ENCODE peak calls at places on chromosomes 5 and 9, in six cellular contexts. J is kidney; N is heart right ventricle; M is dorsolateral prefrontal cortex; S is CD8-positive, alpha-beta T cell; T is hepatocyte. K is an unnamed sample.

GRCh38 chr5:87120518-87121314 is 147.0 kb upstream of the RASA1 start:
- DNase-seq in J (no peak), N (no peak), M (no peak), S (peak), T (no peak), K (no peak)

GRCh38 chr9:124005372-124005771 is 6.2 kb upstream of the LHX2 start:
- DNase-seq in J (no peak), N (no peak), M (no peak), S (no peak), T (no peak), K (no peak)

GRCh38 chr5:41772785-41773442 is 97.3 kb downstream of the OXCT1 start:
- DNase-seq in J (no peak), N (no peak), M (no peak), S (no peak), T (no peak), K (no peak)

GRCh38 chr5:51382508-51382758 is 815 bp upstream of the ISL1 start:
- DNase-seq in J (no peak), N (no peak), M (no peak), S (no peak), T (no peak), K (no peak)

GRCh38 chr9:133641396-133641655 is 5.2 kb downstream of the DBH start:
- DNase-seq in J (peak), N (no peak), M (no peak), S (no peak), T (no peak), K (no peak)

GRCh38 chr5:135913713-135914626 is 18.3 kb upstream of the IL9 start:
- DNase-seq in J (no peak), N (no peak), M (no peak), S (no peak), T (no peak), K (no peak)

GRCh38 chr5:42813533-42813932 is 1.8 kb upstream of the SELENOP start:
- DNase-seq in J (peak), N (no peak), M (peak), S (no peak), T (no peak), K (no peak)

GRCh38 chr9:82593436-82593835 is 469.5 kb downstream of the RASEF start:
- DNase-seq in J (no peak), N (no peak), M (no peak), S (no peak), T (no peak), K (no peak)

GRCh38 chr5:100903036-100903887 is at the start of gene ST8SIA4:
- DNase-seq in J (peak), N (peak), M (peak), S (peak), T (peak), K (peak)

GRCh38 chr9:106423575-106423974 is 439.4 kb upstream of the ZNF462 start:
- DNase-seq in J (no peak), N (no peak), M (no peak), S (no peak), T (no peak), K (no peak)

GRCh38 chr5:52725781-52726180 is 61.9 kb upstream of the ITGA1 start:
- DNase-seq in J (peak), N (peak), M (no peak), S (no peak), T (no peak), K (no peak)

GRCh38 chr5:136020383-136021015 is 8.3 kb upstream of the TGFBI start:
- DNase-seq in J (no peak), N (no peak), M (no peak), S (no peak), T (peak), K (no peak)

GRCh38 chr5:178240772-178241171 is 8.2 kb upstream of the PHYKPL start:
- DNase-seq in J (no peak), N (no peak), M (no peak), S (no peak), T (no peak), K (no peak)
- H3K27ac ChIP-seq in J (no peak), N (peak), M (peak), S (peak), T (no peak), K (no peak)

GRCh38 chr9:95317893-95318211 is 343 bp upstream of the FANCC start:
- DNase-seq in J (no peak), N (no peak), M (no peak), S (no peak), T (no peak), K (no peak)
- H3K27ac ChIP-seq in J (peak), N (peak), M (peak), S (peak), T (peak), K (peak)

DNA sequence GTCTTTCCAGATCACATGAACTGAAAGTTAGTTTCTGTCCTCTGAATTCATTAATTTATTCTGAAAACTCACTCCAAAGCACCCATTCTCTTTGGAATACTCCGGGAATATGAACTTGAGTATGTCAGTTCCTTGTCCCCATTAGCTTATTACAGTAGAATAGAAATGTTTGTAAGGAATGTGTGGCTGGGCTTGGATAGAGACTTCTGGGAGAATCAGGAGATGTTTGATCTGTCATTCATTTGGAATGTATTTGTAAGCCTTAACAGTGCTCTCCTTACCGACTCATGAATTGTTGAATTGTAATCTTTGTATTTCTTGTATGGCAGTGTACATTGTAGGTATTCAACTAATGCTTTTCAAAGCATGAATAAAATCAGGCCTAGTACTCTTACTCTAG is 548.4 kb downstream of the LRRC70 start:
- DNase-seq in J (no peak), N (no peak), M (no peak), S (no peak), T (no peak), K (no peak)
- H3K27ac ChIP-seq in J (no peak), N (no peak), M (no peak), S (no peak), T (no peak), K (no peak)

GRCh38 chr9:91710148-91710547 is 239.9 kb downstream of the ROR2 start:
- DNase-seq in J (no peak), N (no peak), M (no peak), S (no peak), T (no peak), K (no peak)
- H3K27ac ChIP-seq in J (no peak), N (no peak), M (no peak), S (no peak), T (no peak), K (no peak)

GRCh38 chr5:111551569-111552275 is 39.4 kb upstream of the STARD4 start:
- DNase-seq in J (no peak), N (no peak), M (no peak), S (no peak), T (no peak), K (no peak)
- H3K27ac ChIP-seq in J (no peak), N (peak), M (no peak), S (no peak), T (no peak), K (no peak)

DNA sequence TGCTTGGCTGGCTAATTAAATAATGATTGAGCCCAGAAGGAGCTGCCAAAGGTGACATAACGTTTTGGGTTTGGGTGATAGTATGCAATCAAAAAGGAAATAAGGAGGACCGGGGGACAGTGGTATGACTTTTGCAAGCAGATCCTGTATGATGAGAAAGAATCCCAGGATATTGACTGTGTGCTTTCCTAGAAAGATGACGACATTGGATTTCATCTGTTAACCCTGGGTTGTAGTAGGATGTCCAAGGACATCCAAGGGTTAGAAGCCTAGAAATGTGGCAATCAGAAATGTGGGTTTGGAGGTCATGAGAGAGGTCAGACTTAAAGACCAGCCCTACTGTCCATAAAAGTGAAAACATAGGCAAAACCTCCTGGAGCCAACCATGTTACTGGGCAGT is 50.3 kb upstream of the HMHB1 start:
- DNase-seq in J (no peak), N (no peak), M (no peak), S (no peak), T (no peak), K (no peak)
- H3K27ac ChIP-seq in J (no peak), N (no peak), M (no peak), S (no peak), T (no peak), K (no peak)

GRCh38 chr9:136213733-136214132 is 8.8 kb upstream of the LHX3 start:
- DNase-seq in J (no peak), N (no peak), M (no peak), S (no peak), T (no peak), K (no peak)
- H3K27ac ChIP-seq in J (no peak), N (no peak), M (no peak), S (no peak), T (no peak), K (no peak)

DNA sequence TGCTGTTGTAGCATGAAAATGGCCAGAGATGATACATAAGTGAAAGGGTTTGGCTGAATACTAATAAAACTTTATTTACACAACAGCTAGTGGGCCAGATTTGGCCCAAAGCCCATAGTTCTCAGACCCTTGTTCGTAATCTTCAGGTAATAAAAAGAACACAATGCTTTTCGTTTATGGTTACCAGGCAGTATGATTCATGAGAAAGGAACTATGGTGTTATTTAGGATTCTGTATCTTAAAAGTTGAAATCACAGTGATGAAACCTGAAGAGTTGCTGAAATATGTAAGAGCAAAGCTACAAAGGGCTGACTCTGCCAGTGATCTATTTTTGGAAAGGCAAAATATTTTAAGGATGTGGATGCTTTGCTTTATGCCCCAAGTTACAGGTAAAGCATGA is 192.7 kb downstream of the SMC2 start:
- DNase-seq in J (no peak), N (no peak), M (no peak), S (no peak), T (no peak), K (no peak)
- H3K27ac ChIP-seq in J (no peak), N (no peak), M (no peak), S (no peak), T (peak), K (no peak)